ENCODE peak calls at places on chromosomes 2 and 18, in five cellular contexts. H, P, U, V and D are unnamed samples.

GRCh38 chr2:230472619-230473018 is 56.6 kb downstream of the SP100 start:
- DNase-seq in H (peak; percentile 32), P (peak; percentile 57), U (peak; percentile 75), V (peak; percentile 6), D (no peak)

GRCh38 chr2:118112771-118113334 is 24.6 kb downstream of the INSIG2 start:
- DNase-seq in H (no peak), P (peak; percentile 99), U (peak; percentile 80), V (no peak), D (no peak)

GRCh38 chr2:241859436-241860183 is 916 bp upstream of the PDCD1 start:
- DNase-seq in H (no peak), P (no peak), U (peak; percentile 84), V (no peak), D (peak; percentile 80)

GRCh38 chr2:224802407-224802806 is 86.2 kb upstream of the CCDC195 start:
- DNase-seq in H (no peak), P (peak; percentile 11), U (peak; percentile 61), V (no peak), D (no peak)

GRCh38 chr2:204655626-204656025 is 110.4 kb downstream of the PARD3B start:
- DNase-seq in H (no peak), P (no peak), U (no peak), V (no peak), D (no peak)

GRCh38 chr18:74831571-74832250 is 234.0 kb downstream of the ZNF407 start:
- DNase-seq in H (no peak), P (peak; percentile 67), U (peak; percentile 13), V (no peak), D (no peak)

GRCh38 chr2:188425266-188425665 is 133.6 kb downstream of the GULP1 start:
- DNase-seq in H (no peak), P (no peak), U (no peak), V (no peak), D (no peak)

GRCh38 chr2:171309727-171310265 is 124.0 kb downstream of the METTL8 start:
- DNase-seq in H (no peak), P (no peak), U (no peak), V (no peak), D (no peak)

GRCh38 chr2:85112906-85113625 is 20.1 kb upstream of the TCF7L1 start:
- DNase-seq in H (no peak), P (peak; percentile 53), U (peak; percentile 51), V (no peak), D (no peak)

GRCh38 chr2:119755906-119756305 is 3.8 kb upstream of the PTPN4 start:
- DNase-seq in H (no peak), P (no peak), U (no peak), V (no peak), D (no peak)

GRCh38 chr2:63581266-63581961 is 6.9 kb downstream of the WDPCP start:
- DNase-seq in H (no peak), P (peak; percentile 18), U (peak; percentile 91), V (no peak), D (no peak)

GRCh38 chr2:58484201-58484600 is 243.1 kb upstream of the FANCL start:
- DNase-seq in H (no peak), P (peak; percentile 46), U (peak; percentile 86), V (no peak), D (no peak)

GRCh38 chr2:15714002-15714401 is 122.3 kb downstream of the DDX1 start:
- DNase-seq in H (no peak), P (no peak), U (no peak), V (no peak), D (no peak)

GRCh38 chr2:28206786-28207185 is 185.9 kb upstream of the FOSL2 start:
- DNase-seq in H (no peak), P (no peak), U (no peak), V (no peak), D (no peak)

GRCh38 chr2:11866358-11867335 is 120.2 kb downstream of the LPIN1 start:
- DNase-seq in H (no peak), P (no peak), U (no peak), V (no peak), D (no peak)

GRCh38 chr18:67239826-67240225 is 276.7 kb downstream of the DSEL start:
- DNase-seq in H (no peak), P (no peak), U (no peak), V (no peak), D (no peak)

GRCh38 chr18:11494093-11494492 is 115.3 kb upstream of the SLC35G4 start:
- DNase-seq in H (no peak), P (no peak), U (peak; percentile 57), V (no peak), D (no peak)

GRCh38 chr18:58044370-58045264 is 591 bp downstream of the NEDD4L start:
- DNase-seq in H (peak; percentile 40), P (peak; percentile 35), U (peak; percentile 55), V (peak; percentile 63), D (peak; percentile 40)

GRCh38 chr2:24429711-24430110 is 61.3 kb upstream of the NCOA1 start:
- DNase-seq in H (no peak), P (no peak), U (peak; percentile 26), V (no peak), D (no peak)

GRCh38 chr2:68620762-68621161 is 22.6 kb upstream of the PROKR1 start:
- DNase-seq in H (no peak), P (no peak), U (peak; percentile 7), V (no peak), D (no peak)

GRCh38 chr18:57352761-57353136 is 392 bp downstream of the ST8SIA3 start:
- DNase-seq in H (no peak), P (no peak), U (no peak), V (no peak), D (no peak)

GRCh38 chr2:238138331-238139102 is at the start of gene KLHL30:
- DNase-seq in H (no peak), P (no peak), U (no peak), V (peak; percentile 45), D (no peak)

GRCh38 chr2:209368924-209369323 is 54.9 kb upstream of the MAP2 start:
- DNase-seq in H (no peak), P (peak; percentile 99), U (peak; percentile 97), V (peak; percentile 81), D (peak; percentile 91)

GRCh38 chr2:187976259-187976658 is 315.4 kb upstream of the GULP1 start:
- DNase-seq in H (no peak), P (no peak), U (peak; percentile 2), V (no peak), D (no peak)

GRCh38 chr2:144501118-144501517 is 18.8 kb downstream of the ZEB2 start:
- DNase-seq in H (no peak), P (peak; percentile 26), U (peak; percentile 45), V (no peak), D (no peak)
- TF ChIP-seq EZH2phosphoT487 in H (no peak), P (no peak), U (no peak), V (no peak), D (no peak)

DNA sequence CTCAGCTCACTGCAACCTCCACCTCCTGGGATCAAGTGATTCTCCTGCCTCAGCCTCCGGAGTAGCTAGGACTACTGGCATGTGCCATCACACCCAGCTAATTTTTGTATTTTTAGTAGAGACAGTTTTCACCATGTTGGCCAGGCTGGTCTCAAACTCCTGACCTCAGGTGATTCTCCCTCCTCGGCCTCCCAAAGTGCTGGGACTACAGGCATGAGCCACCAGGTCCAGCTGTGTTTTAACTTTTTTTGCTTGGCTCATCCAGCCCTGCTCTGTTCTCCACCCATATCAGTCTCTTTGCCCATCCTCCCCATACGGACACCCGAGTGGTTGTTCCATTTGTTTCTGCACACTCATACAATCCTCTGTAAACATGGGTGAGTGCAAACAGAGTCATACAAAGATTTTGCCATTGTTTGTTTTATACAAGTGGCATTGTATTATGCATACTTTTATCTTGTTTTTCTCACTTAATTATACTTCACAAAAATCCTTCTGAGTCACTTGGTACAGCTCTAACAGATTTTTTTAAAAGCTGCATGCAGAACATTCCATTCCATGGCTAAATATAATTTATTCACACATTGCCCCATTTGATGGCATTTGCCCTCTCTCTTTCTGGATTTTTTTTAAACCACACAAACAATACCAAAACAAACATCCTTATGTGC is 5.3 kb downstream of the APOB start:
- DNase-seq in H (no peak), P (no peak), U (peak; percentile 23), V (no peak), D (no peak)
- TF ChIP-seq EZH2phosphoT487 in H (no peak), P (no peak), U (no peak), V (no peak), D (no peak)

DNA sequence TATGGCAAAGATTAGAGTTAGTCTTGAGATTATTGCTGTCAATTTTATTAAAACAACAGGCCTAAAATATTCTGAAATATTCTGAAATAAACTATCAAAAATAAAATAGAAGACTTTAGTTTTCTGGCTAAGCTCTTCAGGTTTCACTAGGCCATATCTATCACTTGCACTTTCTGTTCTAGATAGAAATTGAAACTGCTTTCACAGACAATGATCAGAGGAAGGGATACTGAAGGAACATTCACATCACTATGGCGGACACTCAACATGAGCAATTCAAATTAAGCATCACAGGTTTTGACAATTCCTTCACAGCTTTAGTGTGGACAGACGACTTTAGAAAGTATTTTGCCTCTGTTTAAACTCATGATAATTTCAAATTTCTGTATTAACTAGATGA is 586.4 kb upstream of the REG3G start:
- DNase-seq in H (no peak), P (no peak), U (no peak), V (no peak), D (peak; percentile 39)
- TF ChIP-seq EZH2phosphoT487 in H (no peak), P (no peak), U (no peak), V (no peak), D (no peak)

GRCh38 chr18:52499018-52499417 is 159.0 kb downstream of the DCC start:
- DNase-seq in H (no peak), P (no peak), U (no peak), V (peak; percentile 57), D (no peak)
- TF ChIP-seq EZH2phosphoT487 in H (no peak), P (no peak), U (no peak), V (no peak), D (no peak)

GRCh38 chr2:152405206-152406118 is 70.5 kb downstream of the FMNL2 start:
- DNase-seq in H (no peak), P (peak; percentile 80), U (peak; percentile 23), V (peak; percentile 49), D (no peak)
- TF ChIP-seq EZH2phosphoT487 in H (no peak), P (no peak), U (no peak), V (no peak), D (no peak)

DNA sequence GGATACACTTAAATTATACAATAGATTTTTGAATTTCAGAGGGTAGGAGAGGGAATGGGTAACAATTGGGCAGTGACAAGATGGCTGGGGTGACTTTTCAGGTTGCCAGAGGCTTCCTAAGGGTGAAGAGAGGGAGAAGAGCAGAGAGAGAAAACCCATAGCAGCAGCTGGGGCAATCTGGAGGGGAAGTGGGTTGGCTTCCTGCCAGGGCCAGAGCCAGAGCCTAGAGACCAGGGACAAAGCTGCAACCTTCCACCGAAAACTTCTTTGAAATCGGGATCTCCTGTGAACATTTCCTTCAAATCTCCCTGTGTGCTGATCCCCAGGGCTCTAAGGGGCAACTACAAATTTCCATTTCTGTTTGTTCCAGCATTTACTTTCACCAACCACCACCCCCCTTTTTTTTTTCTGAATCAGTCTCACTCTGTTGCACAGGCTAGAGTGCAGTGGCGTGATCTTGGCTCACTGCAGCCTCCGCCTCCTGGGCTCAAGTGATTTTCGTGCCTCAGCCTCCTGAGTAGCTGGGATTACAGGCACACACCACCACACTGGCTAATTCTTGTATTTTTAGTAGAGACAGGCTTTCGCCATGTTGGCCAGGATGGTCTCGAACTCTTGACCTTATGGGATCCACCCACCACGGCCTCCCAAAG is 3.1 kb upstream of the EMILIN1 start:
- DNase-seq in H (peak; percentile 81), P (no peak), U (no peak), V (no peak), D (peak; percentile 57)
- TF ChIP-seq EZH2phosphoT487 in H (no peak), P (no peak), U (no peak), V (no peak), D (no peak)

GRCh38 chr2:20313659-20314058 is 37.0 kb downstream of the PUM2 start:
- DNase-seq in H (no peak), P (no peak), U (peak; percentile 24), V (no peak), D (no peak)
- TF ChIP-seq EZH2phosphoT487 in H (no peak), P (no peak), U (no peak), V (no peak), D (no peak)